ENCODE peak calls at places on chromosomes 4 and X, in four cellular contexts. V is hepatocyte, E is AG09319, G is OCI-LY7. A is an unnamed sample.

GRCh38 chr4:71338846-71339593 is at the start of gene SLC4A4:
- DNase-seq in V (no peak), G (no peak), E (no peak), A (no peak)

GRCh38 chr4:147782087-147782781 is 50.3 kb downstream of the ARHGAP10 start:
- DNase-seq in V (peak), E (no peak), G (no peak), A (no peak)

GRCh38 chr4:168432419-168433146 is 47.7 kb downstream of the DDX60L start:
- DNase-seq in G (no peak), V (no peak), E (no peak), A (no peak)

GRCh38 chrX:110569506-110569905 is 210.9 kb downstream of the RTL9 start:
- DNase-seq in V (no peak), E (no peak), G (no peak), A (no peak)

GRCh38 chr4:97493815-97494518 is 649.3 kb downstream of the STPG2 start:
- DNase-seq in V (no peak), G (no peak), E (no peak), A (no peak)

GRCh38 chr4:14143892-14144291 is 516.4 kb upstream of the BOD1L1 start:
- DNase-seq in G (peak), V (no peak), E (no peak), A (no peak)

GRCh38 chr4:26331380-26331945 is 10.6 kb downstream of the RBPJ start:
- DNase-seq in E (no peak), V (no peak), G (no peak), A (no peak)

GRCh38 chr4:175935016-175935661 is 123.1 kb upstream of the GPM6A start:
- DNase-seq in E (no peak), G (no peak), V (peak), A (no peak)

GRCh38 chrX:82813671-82814078 is 694.4 kb upstream of the POU3F4 start:
- DNase-seq in E (no peak), G (no peak), V (peak), A (no peak)

GRCh38 chrX:102958794-102959193 is 21.7 kb downstream of the RAB40AL start:
- DNase-seq in G (no peak), V (no peak), E (no peak), A (no peak)

GRCh38 chr4:25949166-25949748 is 35.2 kb downstream of the SMIM20 start:
- DNase-seq in E (no peak), V (peak), G (no peak), A (no peak)

GRCh38 chr4:20403317-20403716 is 151.6 kb downstream of the SLIT2 start:
- DNase-seq in G (peak), V (no peak), E (no peak), A (no peak)

GRCh38 chr4:140944539-140944938 is 188.4 kb upstream of the TBC1D9 start:
- DNase-seq in G (no peak), V (no peak), E (no peak), A (no peak)

GRCh38 chrX:17170973-17171372 is 204.0 kb upstream of the NHS start:
- DNase-seq in G (no peak), E (no peak), V (peak), A (no peak)

GRCh38 chr4:13484749-13485345 is 707 bp upstream of the RAB28 start:
- DNase-seq in G (peak), E (no peak), V (peak), A (no peak)

GRCh38 chr4:183395395-183395794 is 49.0 kb upstream of the CDKN2AIP start:
- DNase-seq in V (no peak), G (no peak), E (no peak), A (no peak)

GRCh38 chr4:170399894-170400293 is 310.1 kb upstream of the AADAT start:
- DNase-seq in E (no peak), V (no peak), G (no peak), A (no peak)

GRCh38 chrX:12360389-12360788 is 222.1 kb downstream of the FRMPD4 start:
- DNase-seq in G (no peak), E (peak), V (no peak), A (no peak)

GRCh38 chr4:156972370-156972980 is 876 bp upstream of the PDGFC start:
- DNase-seq in V (peak), G (no peak), E (no peak), A (no peak)

GRCh38 chrX:68894513-68895338 is 65.9 kb downstream of the EFNB1 start:
- DNase-seq in E (no peak), G (no peak), V (peak), A (peak)

GRCh38 chr4:2083826-2084160 is 24.7 kb downstream of the NAT8L start:
- DNase-seq in V (no peak), E (no peak), G (no peak), A (no peak)

GRCh38 chr4:153950100-153950979 is 161.5 kb upstream of the SFRP2 start:
- DNase-seq in E (no peak), V (no peak), G (no peak), A (no peak)

DNA sequence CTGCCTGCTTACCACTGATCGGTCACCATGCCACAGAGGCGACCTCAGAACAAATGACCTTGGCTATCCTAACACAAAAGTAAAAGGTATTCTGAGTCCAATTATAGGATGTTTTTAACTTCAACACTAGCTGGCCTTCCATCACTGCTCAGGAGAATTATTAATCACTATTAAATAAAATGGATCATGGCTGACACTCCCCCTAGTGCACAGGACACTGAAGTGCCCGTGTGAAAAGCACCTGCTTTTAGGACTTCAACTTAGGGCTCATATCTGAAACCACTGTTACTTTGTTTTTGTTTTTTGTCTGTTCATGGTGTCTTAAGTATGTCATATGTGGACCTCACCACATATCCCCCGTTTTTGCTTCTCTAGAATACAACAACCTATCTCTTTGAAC is 33.9 kb downstream of the STX18 start:
- DNase-seq in E (no peak), V (no peak), G (peak), A (no peak)
- TF ChIP-seq CTCF in E (peak), V (peak), G (peak), A (peak)

GRCh38 chrX:43328358-43328946 is 327.6 kb upstream of the MAOA start:
- DNase-seq in G (peak), V (peak), E (no peak), A (no peak)

GRCh38 chrX:43333543-43333942 is 322.6 kb upstream of the MAOA start:
- DNase-seq in E (no peak), V (no peak), G (peak), A (no peak)
- TF ChIP-seq CTCF in E (no peak), V (peak), G (peak), A (no peak)

GRCh38 chr4:127188847-127189246 is 443.9 kb upstream of the INTU start:
- DNase-seq in E (no peak), G (no peak), V (no peak), A (no peak)
- TF ChIP-seq CTCF in E (peak), G (no peak), V (no peak), A (peak)

GRCh38 chr4:158859661-158860060 is 90.8 kb downstream of the FNIP2 start:
- DNase-seq in V (no peak), G (no peak), E (no peak), A (no peak)

GRCh38 chr4:158854236-158854635 is 85.4 kb downstream of the FNIP2 start:
- DNase-seq in V (no peak), G (no peak), E (no peak), A (no peak)

GRCh38 chr4:158860856-158861255 is 92.0 kb downstream of the FNIP2 start:
- DNase-seq in E (no peak), G (no peak), V (no peak), A (no peak)

GRCh38 chr4:158858410-158859189 is 89.8 kb downstream of the FNIP2 start:
- DNase-seq in E (no peak), G (no peak), V (no peak), A (no peak)

GRCh38 chr4:158856852-158857251 is 88.0 kb downstream of the FNIP2 start:
- DNase-seq in V (peak), E (peak), G (peak), A (no peak)
- TF ChIP-seq CTCF in V (peak), E (peak), G (peak), A (peak)

GRCh38 chr4:129218355-129218754 is 122.4 kb downstream of the C4orf33 start:
- DNase-seq in E (no peak), V (peak), G (no peak), A (no peak)
- TF ChIP-seq CTCF in E (no peak), V (peak), G (peak), A (peak)

DNA sequence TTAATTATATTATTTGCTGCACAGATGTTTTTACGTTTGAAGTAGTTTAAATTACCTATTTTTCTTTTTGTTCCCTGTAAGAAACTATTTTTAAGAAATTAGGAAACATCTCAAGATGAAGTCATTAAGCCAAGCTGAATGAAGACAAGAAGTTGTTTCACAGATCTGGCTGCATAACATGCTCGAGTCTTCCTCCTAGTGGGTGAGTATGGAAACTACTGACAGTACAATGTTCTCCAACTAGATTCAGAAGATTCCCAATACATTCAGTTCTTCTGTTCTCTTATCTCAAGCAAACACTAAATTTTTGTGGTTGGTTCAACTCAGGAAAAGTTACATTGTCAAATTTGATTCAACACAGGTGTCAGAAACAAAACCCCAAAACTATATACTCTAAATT is 256.8 kb upstream of the VCX start:
- DNase-seq in G (peak), V (peak), E (no peak), A (no peak)
- TF ChIP-seq CTCF in G (peak), V (peak), E (peak), A (peak)

DNA sequence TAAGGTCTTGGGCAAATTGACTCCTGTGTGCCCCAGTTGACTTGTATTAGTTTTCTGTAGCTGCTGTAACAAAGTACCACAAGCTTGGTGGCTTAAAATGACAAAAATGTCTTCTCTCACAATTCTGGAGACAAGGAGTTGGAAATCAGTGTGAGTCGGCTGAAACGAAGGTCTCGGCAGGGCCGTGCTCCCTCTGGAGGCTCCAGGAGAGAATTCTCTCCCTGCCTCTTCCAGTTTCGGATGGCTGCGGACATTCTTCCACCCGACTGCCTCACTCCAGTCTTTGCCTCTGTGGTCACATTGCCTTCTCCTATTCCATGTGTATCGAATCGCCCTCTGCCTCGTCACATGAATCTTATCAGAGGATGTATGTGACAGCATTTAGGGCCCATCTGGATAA is 66.0 kb upstream of the PHOX2B start:
- DNase-seq in E (no peak), V (peak), G (no peak), A (no peak)
- TF ChIP-seq CTCF in E (peak), V (peak), G (no peak), A (peak)

GRCh38 chr4:182143086-182143821 is 99.9 kb upstream of the TENM3 start:
- DNase-seq in G (no peak), E (no peak), V (peak), A (no peak)
- TF ChIP-seq CTCF in G (no peak), E (no peak), V (no peak), A (no peak)